ENCODE peak calls at places on chromosomes 12 and 14, in ten cellular contexts. B is ELR; W is iris pigment epithelial cell; P is fibroblast of lung; N is GM06990; K is CD8-positive, alpha-beta T cell; J is EL; I is colonic mucosa; V is IMR-90; X is anterior cingulate cortex. Z is an unnamed sample.

GRCh38 chr14:32509632-32510187 is 180.6 kb downstream of the AKAP6 start:
- DNase-seq in W (peak), V (peak), K (no peak), P (peak), N (no peak), X (peak), I (no peak), J (peak), B (peak), Z (no peak)

GRCh38 chr12:50132505-50133135 is 20.6 kb downstream of the COX14 start:
- DNase-seq in J (no peak), V (peak), B (no peak), W (peak), K (no peak), P (peak), X (no peak), N (no peak), I (no peak), Z (no peak)

GRCh38 chr12:106109168-106109910 is 29.4 kb downstream of the NUAK1 start:
- DNase-seq in N (no peak), B (no peak), X (no peak), I (no peak), V (no peak), J (no peak), K (no peak), W (peak), P (no peak), Z (no peak)

GRCh38 chr12:14810953-14811483 is 3.0 kb downstream of the SMCO3 start:
- DNase-seq in V (peak), X (no peak), P (peak), W (peak), J (peak), I (peak), K (no peak), N (no peak), B (peak), Z (no peak)

GRCh38 chr12:3002636-3003035 is 43.4 kb downstream of the TEAD4 start:
- DNase-seq in N (no peak), B (no peak), K (no peak), J (no peak), V (no peak), X (no peak), I (no peak), P (no peak), W (no peak), Z (no peak)

GRCh38 chr14:103542545-103543088 is 13.6 kb downstream of the TRMT61A start:
- DNase-seq in V (no peak), J (no peak), B (no peak), N (no peak), X (peak), W (no peak), P (no peak), K (no peak), I (no peak), Z (no peak)

GRCh38 chr12:95396849-95397498 is 77.0 kb upstream of the METAP2 start:
- DNase-seq in P (peak), W (peak), K (no peak), J (peak), X (no peak), B (peak), I (no peak), N (no peak), V (peak), Z (no peak)

GRCh38 chr14:102508774-102509743 is 517 bp downstream of the ANKRD9 start:
- DNase-seq in X (peak), V (peak), B (peak), P (peak), K (peak), I (peak), W (peak), N (no peak), J (peak), Z (no peak)

GRCh38 chr14:99562848-99563748 is 40.9 kb downstream of the CCDC85C start:
- DNase-seq in V (peak), I (peak), N (no peak), P (peak), W (peak), B (no peak), K (no peak), X (peak), J (no peak), Z (no peak)

GRCh38 chr12:44377443-44378160 is 498.5 kb downstream of the NELL2 start:
- DNase-seq in B (no peak), W (no peak), I (no peak), K (no peak), N (no peak), V (no peak), J (no peak), P (no peak), X (no peak), Z (no peak)

GRCh38 chr12:74689071-74689655 is 151.5 kb downstream of the ATXN7L3B start:
- DNase-seq in N (peak), B (peak), P (peak), V (peak), X (no peak), K (no peak), I (no peak), J (peak), W (peak), Z (no peak)

GRCh38 chr14:38256358-38256840 is 506 bp upstream of the CLEC14A start:
- DNase-seq in B (no peak), P (no peak), N (no peak), X (no peak), I (no peak), V (peak), K (no peak), W (peak), J (no peak), Z (no peak)